ENCODE peak calls at places on chromosomes 1 and 21, in five cellular contexts. I is adrenal gland, Q is fibroblast of pulmonary artery, D is WTC11, N is choroid plexus epithelial cell. W is an unnamed sample.

GRCh38 chr21:42513151-42513984 is at the start of gene SLC37A1:
- DNase-seq in I (no peak), Q (no peak), D (peak; percentile 62), N (no peak), W (peak; percentile 40)

GRCh38 chr1:65418522-65419185 is 1.8 kb upstream of the LEPR start:
- DNase-seq in I (no peak), Q (no peak), D (no peak), N (no peak), W (no peak)

GRCh38 chr1:77416692-77417450 is 135.1 kb downstream of the AK5 start:
- DNase-seq in I (no peak), Q (peak; percentile 52), D (peak; percentile 14), N (peak; percentile 63), W (no peak)

GRCh38 chr1:246139745-246140182 is 367.3 kb downstream of the SMYD3 start:
- DNase-seq in I (no peak), Q (peak; percentile 68), D (no peak), N (peak; percentile 73), W (no peak)

GRCh38 chr1:79507770-79508169 is 501.2 kb upstream of the ADGRL4 start:
- DNase-seq in I (no peak), Q (no peak), D (no peak), N (no peak), W (no peak)

GRCh38 chr1:56541408-56541807 is 38.0 kb downstream of the PLPP3 start:
- DNase-seq in I (no peak), Q (no peak), D (no peak), N (no peak), W (no peak)

GRCh38 chr21:41706678-41707077 is 60.2 kb downstream of the RIPK4 start:
- DNase-seq in I (no peak), Q (peak; percentile 51), D (no peak), N (peak; percentile 41), W (no peak)

GRCh38 chr1:1079408-1080121 is 5.5 kb upstream of the RNF223 start:
- DNase-seq in I (peak; percentile 40), Q (peak; percentile 85), D (peak; percentile 65), N (peak; percentile 80), W (peak; percentile 52)

GRCh38 chr21:36733857-36734256 is 34.9 kb downstream of the SIM2 start:
- DNase-seq in I (no peak), Q (no peak), D (no peak), N (no peak), W (no peak)

GRCh38 chr1:244057474-244058385 is 6.6 kb downstream of the ZBTB18 start:
- DNase-seq in I (no peak), Q (no peak), D (no peak), N (no peak), W (no peak)

GRCh38 chr1:154849645-154850131 is 20.4 kb downstream of the KCNN3 start:
- DNase-seq in I (no peak), Q (no peak), D (no peak), N (no peak), W (no peak)

GRCh38 chr1:156838972-156839371 is 19.9 kb downstream of the INSRR start:
- DNase-seq in I (no peak), Q (peak; percentile 27), D (peak; percentile 67), N (peak; percentile 36), W (no peak)

GRCh38 chr1:21182181-21182711 is 5.5 kb upstream of the EIF4G3 start:
- DNase-seq in I (no peak), Q (no peak), D (no peak), N (no peak), W (no peak)

GRCh38 chr1:38741341-38741740 is 118.2 kb downstream of the RRAGC start:
- DNase-seq in I (peak; percentile 8), Q (peak; percentile 57), D (peak; percentile 30), N (peak; percentile 30), W (no peak)

GRCh38 chr1:204996981-204997380 is 46.0 kb upstream of the CNTN2 start:
- DNase-seq in I (no peak), Q (no peak), D (no peak), N (no peak), W (no peak)

GRCh38 chr1:188476606-188477005 is 1647.9 kb downstream of the PLA2G4A start:
- DNase-seq in I (no peak), Q (peak; percentile 23), D (no peak), N (peak; percentile 6), W (no peak)

GRCh38 chr1:230090194-230090711 is 23.2 kb downstream of the GALNT2 start:
- DNase-seq in I (peak; percentile 69), Q (peak; percentile 83), D (no peak), N (peak; percentile 86), W (no peak)

GRCh38 chr1:113811353-113811887 is 856 bp downstream of the RSBN1 start:
- DNase-seq in I (peak; percentile 28), Q (peak; percentile 24), D (no peak), N (peak; percentile 39), W (peak; percentile 62)

GRCh38 chr1:47478090-47478489 is 40.2 kb downstream of the FOXD2 start:
- DNase-seq in I (no peak), Q (no peak), D (no peak), N (peak; percentile 47), W (no peak)

GRCh38 chr21:36960676-36961284 is 5.7 kb downstream of the HLCS start:
- DNase-seq in I (no peak), Q (no peak), D (no peak), N (no peak), W (no peak)

GRCh38 chr1:246254854-246255253 is 252.2 kb downstream of the SMYD3 start:
- DNase-seq in I (no peak), Q (no peak), D (no peak), N (no peak), W (no peak)

GRCh38 chr1:15313012-15313411 is 66.0 kb downstream of the FHAD1 start:
- DNase-seq in I (no peak), Q (no peak), D (no peak), N (no peak), W (no peak)

GRCh38 chr1:23581219-23581618 is 21.9 kb upstream of the ID3 start:
- DNase-seq in I (peak; percentile 33), Q (peak; percentile 85), D (no peak), N (peak; percentile 93), W (peak; percentile 61)

GRCh38 chr1:97538113-97538512 is 382.7 kb downstream of the DPYD start:
- DNase-seq in I (no peak), Q (no peak), D (no peak), N (no peak), W (no peak)

GRCh38 chr1:12063141-12064072 is at the start of gene TNFRSF8:
- DNase-seq in I (no peak), Q (peak; percentile 31), D (peak; percentile 44), N (peak; percentile 29), W (no peak)

GRCh38 chr1:61299468-61299867 is 217.1 kb downstream of the NFIA start:
- DNase-seq in I (no peak), Q (peak; percentile 43), D (no peak), N (peak; percentile 52), W (no peak)

GRCh38 chr21:38930065-38930464 is 124.3 kb downstream of the ETS2 start:
- DNase-seq in I (no peak), Q (no peak), D (no peak), N (no peak), W (no peak)